ENCODE peak calls at places on chromosomes 3 and 15, in eight cellular contexts. Z is adrenal gland; R is substantia nigra; K is heart left ventricle; H is left lung; Y is fibroblast of lung; D is ovary; O is naive thymus-derived CD4-positive, alpha-beta T cell. U is an unnamed sample.

GRCh38 chr3:190692256-190692655 is 170.2 kb downstream of the GMNC start:
- DNase-seq in Z (no peak), R (no peak), K (no peak), H (no peak), Y (no peak), D (no peak), O (no peak), U (no peak)

GRCh38 chr3:146241523-146242240 is 9.2 kb downstream of the PLSCR4 start:
- DNase-seq in Z (no peak), R (no peak), K (no peak), H (no peak), Y (peak), D (peak), O (no peak), U (peak)

GRCh38 chr3:38001456-38002081 is 11.0 kb downstream of the VILL start:
- DNase-seq in Z (peak), R (no peak), K (peak), H (no peak), Y (no peak), D (peak), O (no peak), U (peak)

GRCh38 chr3:196440041-196440537 is 7.9 kb upstream of the UBXN7 start:
- DNase-seq in Z (no peak), R (no peak), K (no peak), H (no peak), Y (peak), D (no peak), O (no peak), U (no peak)

GRCh38 chr3:183158552-183159006 is 4.0 kb downstream of the LAMP3 start:
- DNase-seq in Z (no peak), R (no peak), K (no peak), H (no peak), Y (peak), D (no peak), O (no peak), U (no peak)

GRCh38 chr15:40796041-40796440 is 10.8 kb upstream of the ZFYVE19 start:
- DNase-seq in Z (no peak), R (no peak), K (no peak), H (no peak), Y (no peak), D (no peak), O (no peak), U (no peak)

GRCh38 chr3:159187232-159187631 is 385.4 kb downstream of the MFSD1 start:
- DNase-seq in Z (peak), R (no peak), K (no peak), H (peak), Y (peak), D (peak), O (no peak), U (no peak)

GRCh38 chr3:151421956-151422355 is 37.4 kb upstream of the P2RY12 start:
- DNase-seq in Z (no peak), R (no peak), K (no peak), H (no peak), Y (no peak), D (no peak), O (no peak), U (no peak)

GRCh38 chr3:138351916-138352555 is 3.7 kb downstream of the MRAS start:
- DNase-seq in Z (no peak), R (no peak), K (peak), H (no peak), Y (no peak), D (no peak), O (no peak), U (no peak)

GRCh38 chr15:65044724-65045481 is at the start of gene SLC51B:
- DNase-seq in Z (peak), R (no peak), K (peak), H (no peak), Y (peak), D (no peak), O (no peak), U (no peak)

GRCh38 chr15:84734794-84735479 is 13.5 kb upstream of the ZNF592 start:
- DNase-seq in Z (peak), R (no peak), K (peak), H (no peak), Y (peak), D (no peak), O (no peak), U (peak)

GRCh38 chr3:171846594-171846993 is 3.4 kb downstream of the TMEM212 start:
- DNase-seq in Z (no peak), R (no peak), K (no peak), H (no peak), Y (peak), D (no peak), O (no peak), U (no peak)

GRCh38 chr3:98770261-98771039 is 7.3 kb downstream of the ST3GAL6 start:
- DNase-seq in Z (peak), R (peak), K (peak), H (peak), Y (no peak), D (no peak), O (no peak), U (no peak)

GRCh38 chr15:75761446-75762356 is 49.1 kb upstream of the CSPG4 start:
- DNase-seq in Z (no peak), R (no peak), K (no peak), H (peak), Y (no peak), D (no peak), O (no peak), U (no peak)

GRCh38 chr15:74168673-74169274 is 4.7 kb upstream of the ISLR start:
- DNase-seq in Z (peak), R (no peak), K (no peak), H (no peak), Y (no peak), D (peak), O (no peak), U (no peak)

GRCh38 chr15:36469567-36469966 is 109.9 kb upstream of the CDIN1 start:
- DNase-seq in Z (no peak), R (no peak), K (no peak), H (no peak), Y (peak), D (no peak), O (no peak), U (no peak)

GRCh38 chr3:71709908-71710511 is 15.2 kb downstream of the EIF4E3 start:
- DNase-seq in Z (no peak), R (peak), K (no peak), H (no peak), Y (no peak), D (no peak), O (no peak), U (no peak)

GRCh38 chr3:100570811-100571210 is 38.6 kb upstream of the ADGRG7 start:
- DNase-seq in Z (no peak), R (no peak), K (no peak), H (no peak), Y (no peak), D (no peak), O (no peak), U (no peak)

GRCh38 chr15:70098461-70099166 is 897 bp upstream of the TLE3 start:
- DNase-seq in Z (peak), R (peak), K (no peak), H (peak), Y (peak), D (peak), O (peak), U (no peak)

GRCh38 chr15:47588968-47589367 is 128.3 kb upstream of the SEMA6D start:
- DNase-seq in Z (no peak), R (no peak), K (no peak), H (no peak), Y (no peak), D (no peak), O (no peak), U (no peak)

GRCh38 chr15:42891569-42891968 is 29.0 kb downstream of the TTBK2 start:
- DNase-seq in Z (no peak), R (no peak), K (no peak), H (no peak), Y (peak), D (no peak), O (no peak), U (no peak)

GRCh38 chr15:39266882-39267281 is 314.0 kb upstream of the THBS1 start:
- DNase-seq in Z (no peak), R (no peak), K (no peak), H (no peak), Y (no peak), D (no peak), O (no peak), U (no peak)

GRCh38 chr3:185825639-185826481 is 1.0 kb upstream of the IGF2BP2 start:
- DNase-seq in Z (peak), R (no peak), K (peak), H (peak), Y (peak), D (peak), O (no peak), U (no peak)

GRCh38 chr3:172235698-172236097 is 196.3 kb downstream of the FNDC3B start:
- DNase-seq in Z (no peak), R (no peak), K (no peak), H (no peak), Y (no peak), D (no peak), O (no peak), U (no peak)

GRCh38 chr3:98680723-98681122 is 82.4 kb upstream of the ST3GAL6 start:
- DNase-seq in Z (no peak), R (no peak), K (no peak), H (no peak), Y (peak), D (no peak), O (no peak), U (no peak)

GRCh38 chr3:111998661-111999641 is at the start of gene TAGLN3:
- DNase-seq in Z (no peak), R (peak), K (no peak), H (peak), Y (no peak), D (peak), O (no peak), U (no peak)
- H3K27ac ChIP-seq in Z (no peak), R (peak), K (no peak), H (no peak), Y (no peak), D (no peak), O (no peak), U (no peak)

GRCh38 chr3:122358633-122359032 is 24.4 kb downstream of the MIX23 start:
- DNase-seq in Z (no peak), R (no peak), K (no peak), H (no peak), Y (no peak), D (no peak), O (no peak), U (no peak)
- H3K27ac ChIP-seq in Z (no peak), R (no peak), K (no peak), H (no peak), Y (no peak), D (no peak), O (no peak), U (no peak)

DNA sequence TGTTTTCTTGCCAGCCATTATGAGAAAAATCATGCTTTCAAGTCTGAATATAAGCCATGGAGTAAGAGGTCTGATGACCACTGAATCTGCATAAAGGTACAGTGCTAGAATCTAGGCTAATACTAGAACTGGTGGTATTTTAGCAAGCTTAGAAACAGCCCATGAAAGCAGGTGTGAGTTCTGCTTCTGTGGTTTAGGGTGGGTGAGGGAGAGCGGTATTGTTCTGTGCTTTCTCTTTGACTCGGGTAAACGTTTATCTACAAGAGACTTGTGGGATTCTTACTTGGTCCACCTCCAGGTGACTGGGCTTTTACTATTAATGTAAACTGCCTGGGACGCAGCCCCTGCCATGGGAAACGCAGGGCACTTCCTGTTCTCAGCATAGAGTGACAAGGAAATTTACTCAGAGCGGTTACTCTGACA is 55.2 kb downstream of the PGPEP1L start:
- DNase-seq in Z (no peak), R (no peak), K (no peak), H (no peak), Y (peak), D (no peak), O (no peak), U (no peak)
- H3K27ac ChIP-seq in Z (peak), R (no peak), K (peak), H (peak), Y (no peak), D (peak), O (no peak), U (peak)

GRCh38 chr3:50455133-50455532 is 48.3 kb downstream of the CACNA2D2 start:
- DNase-seq in Z (no peak), R (no peak), K (no peak), H (peak), Y (no peak), D (no peak), O (no peak), U (no peak)

GRCh38 chr3:50457988-50458387 is 45.4 kb downstream of the CACNA2D2 start:
- DNase-seq in Z (no peak), R (no peak), K (no peak), H (no peak), Y (no peak), D (no peak), O (no peak), U (no peak)

GRCh38 chr3:50450135-50450911 is 53.1 kb downstream of the CACNA2D2 start:
- DNase-seq in Z (peak), R (no peak), K (peak), H (peak), Y (peak), D (peak), O (peak), U (peak)

GRCh38 chr3:50453907-50454306 is 49.5 kb downstream of the CACNA2D2 start:
- DNase-seq in Z (no peak), R (no peak), K (no peak), H (no peak), Y (no peak), D (no peak), O (no peak), U (no peak)

DNA sequence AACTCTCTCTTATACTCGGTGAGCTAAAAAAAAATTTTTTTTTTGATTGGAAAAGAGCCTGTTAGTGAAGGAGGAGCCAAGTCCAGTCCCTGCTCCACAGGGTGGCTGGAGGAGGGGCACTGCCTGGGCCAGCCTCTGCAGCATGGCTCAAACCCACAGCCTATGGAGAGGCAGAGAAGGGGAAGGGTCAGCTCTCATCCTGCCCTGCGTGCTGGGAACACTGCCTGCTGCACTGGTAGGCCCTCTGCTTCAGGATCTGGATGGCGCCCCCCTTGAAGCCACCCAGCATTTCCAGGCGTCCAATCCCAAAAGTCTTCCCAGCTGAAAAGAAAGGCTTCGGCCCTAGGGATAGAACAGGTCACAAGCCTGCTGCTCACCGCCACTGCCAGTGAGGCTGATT is 48.8 kb downstream of the CACNA2D2 start:
- DNase-seq in Z (no peak), R (no peak), K (no peak), H (no peak), Y (no peak), D (no peak), O (no peak), U (no peak)
- H3K27ac ChIP-seq in Z (no peak), R (no peak), K (no peak), H (no peak), Y (no peak), D (no peak), O (no peak), U (no peak)

DNA sequence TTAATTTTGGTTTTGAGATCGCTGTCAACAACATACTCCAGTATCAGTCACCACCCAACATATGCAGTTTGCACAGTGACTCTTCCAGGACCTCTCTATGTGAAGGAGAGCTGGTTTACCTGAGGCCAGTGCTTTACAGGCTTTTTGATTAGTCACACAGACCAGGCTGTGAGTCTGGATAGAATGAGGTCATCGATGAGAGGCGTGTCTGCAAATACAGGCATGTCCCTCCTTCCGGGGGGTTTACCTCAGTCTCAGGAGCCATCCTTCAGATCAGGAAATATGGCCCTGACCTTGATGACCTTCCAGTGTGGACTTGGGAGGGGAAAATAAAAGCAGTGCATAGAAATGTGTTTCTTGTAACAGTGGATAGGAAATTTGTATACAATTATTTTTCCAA is 46.9 kb downstream of the KBTBD12 start:
- DNase-seq in Z (no peak), R (no peak), K (no peak), H (no peak), Y (no peak), D (no peak), O (no peak), U (no peak)
- H3K27ac ChIP-seq in Z (no peak), R (no peak), K (peak), H (no peak), Y (no peak), D (no peak), O (no peak), U (no peak)

GRCh38 chr3:124084398-124084881 is 92.5 kb upstream of the ROPN1 start:
- DNase-seq in Z (no peak), R (no peak), K (no peak), H (no peak), Y (peak), D (no peak), O (no peak), U (no peak)
- H3K27ac ChIP-seq in Z (no peak), R (no peak), K (no peak), H (no peak), Y (no peak), D (no peak), O (no peak), U (peak)